ENCODE peak calls at places on chromosomes 5 and 9, in nine cellular contexts. One of them, this sample, is unnamed.

GRCh38 chr5:139755892-139756671 is 39.5 kb upstream of the PSD2 start:
- DNase-seq in ovary: no peak
- DNase-seq in AG04449: no peak
- DNase-seq in SK-N-SH: peak; percentile 70
- DNase-seq in CD8-positive, alpha-beta T cell: no peak
- DNase-seq in left lung: no peak
- DNase-seq in ecto neural progenitor cell: peak; percentile 81
- DNase-seq in NCI-H1417: peak; percentile 68
- DNase-seq in ACHN: no peak
- DNase-seq in this sample: no peak

GRCh38 chr5:37668524-37669047 is 171.3 kb downstream of the GDNF start:
- DNase-seq in ovary: peak; percentile 36
- DNase-seq in AG04449: peak; percentile 85
- DNase-seq in SK-N-SH: no peak
- DNase-seq in CD8-positive, alpha-beta T cell: no peak
- DNase-seq in left lung: peak; percentile 72
- DNase-seq in ecto neural progenitor cell: no peak
- DNase-seq in NCI-H1417: peak; percentile 40
- DNase-seq in ACHN: peak; percentile 96
- DNase-seq in this sample: peak; percentile 62

GRCh38 chr9:109967651-109968331 is 187.8 kb downstream of the PALM2AKAP2 start:
- DNase-seq in ovary: no peak
- DNase-seq in AG04449: no peak
- DNase-seq in SK-N-SH: no peak
- DNase-seq in CD8-positive, alpha-beta T cell: no peak
- DNase-seq in left lung: no peak
- DNase-seq in ecto neural progenitor cell: no peak
- DNase-seq in NCI-H1417: no peak
- DNase-seq in ACHN: no peak
- DNase-seq in this sample: no peak

GRCh38 chr5:126178521-126178920 is 244.7 kb upstream of the GRAMD2B start:
- DNase-seq in ovary: no peak
- DNase-seq in AG04449: peak; percentile 2
- DNase-seq in SK-N-SH: no peak
- DNase-seq in CD8-positive, alpha-beta T cell: no peak
- DNase-seq in left lung: no peak
- DNase-seq in ecto neural progenitor cell: no peak
- DNase-seq in NCI-H1417: no peak
- DNase-seq in ACHN: no peak
- DNase-seq in this sample: no peak

GRCh38 chr9:125919565-125919964 is 172.4 kb downstream of the PBX3 start:
- DNase-seq in ovary: no peak
- DNase-seq in AG04449: no peak
- DNase-seq in SK-N-SH: no peak
- DNase-seq in CD8-positive, alpha-beta T cell: no peak
- DNase-seq in left lung: no peak
- DNase-seq in ecto neural progenitor cell: no peak
- DNase-seq in NCI-H1417: no peak
- DNase-seq in ACHN: no peak
- DNase-seq in this sample: no peak

GRCh38 chr5:2186472-2187015 is 303.8 kb upstream of the IRX4 start:
- DNase-seq in ovary: no peak
- DNase-seq in AG04449: no peak
- DNase-seq in SK-N-SH: no peak
- DNase-seq in CD8-positive, alpha-beta T cell: no peak
- DNase-seq in left lung: no peak
- DNase-seq in ecto neural progenitor cell: peak; percentile 32
- DNase-seq in NCI-H1417: no peak
- DNase-seq in ACHN: no peak
- DNase-seq in this sample: peak; percentile 38

GRCh38 chr5:141703133-141703561 is 21.1 kb upstream of the ARAP3 start:
- DNase-seq in ovary: no peak
- DNase-seq in AG04449: no peak
- DNase-seq in SK-N-SH: no peak
- DNase-seq in CD8-positive, alpha-beta T cell: no peak
- DNase-seq in left lung: no peak
- DNase-seq in ecto neural progenitor cell: no peak
- DNase-seq in NCI-H1417: peak; percentile 34
- DNase-seq in ACHN: no peak
- DNase-seq in this sample: no peak

GRCh38 chr9:120870206-120870605 is 6.8 kb downstream of the PHF19 start:
- DNase-seq in ovary: no peak
- DNase-seq in AG04449: no peak
- DNase-seq in SK-N-SH: no peak
- DNase-seq in CD8-positive, alpha-beta T cell: no peak
- DNase-seq in left lung: no peak
- DNase-seq in ecto neural progenitor cell: no peak
- DNase-seq in NCI-H1417: no peak
- DNase-seq in ACHN: no peak
- DNase-seq in this sample: no peak

GRCh38 chr5:179906795-179907569 is 715 bp downstream of the TBC1D9B start:
- DNase-seq in ovary: peak; percentile 56
- DNase-seq in AG04449: no peak
- DNase-seq in SK-N-SH: peak; percentile 79
- DNase-seq in CD8-positive, alpha-beta T cell: no peak
- DNase-seq in left lung: peak; percentile 44
- DNase-seq in ecto neural progenitor cell: peak; percentile 60
- DNase-seq in NCI-H1417: peak; percentile 19
- DNase-seq in ACHN: peak; percentile 28
- DNase-seq in this sample: no peak

This sample was measured in tibial artery.